ENCODE peak calls at places on chromosomes 13 and 19, in six cellular contexts. U, H, B, Z, M and X are unnamed samples.

GRCh38 chr13:40082644-40083043 is 427.2 kb downstream of the COG6 start:
- DNase-seq in U (no peak), H (no peak), B (no peak), Z (no peak), M (no peak), X (no peak)

GRCh38 chr19:16193466-16193865 is 4.2 kb upstream of the AP1M1 start:
- DNase-seq in U (no peak), H (no peak), B (no peak), Z (no peak), M (no peak), X (no peak)

GRCh38 chr13:110797230-110797877 is 83.9 kb downstream of the ING1 start:
- DNase-seq in U (no peak), H (no peak), B (no peak), Z (no peak), M (no peak), X (no peak)

GRCh38 chr19:48368942-48369341 is 4.8 kb downstream of the SYNGR4 start:
- DNase-seq in U (no peak), H (no peak), B (no peak), Z (no peak), M (no peak), X (no peak)

GRCh38 chr19:38233740-38234251 is 9.8 kb upstream of the DPF1 start:
- DNase-seq in U (peak), H (no peak), B (peak), Z (peak), M (peak), X (peak)

GRCh38 chr13:98273824-98274786 is 97.0 kb upstream of the RNF113B start:
- DNase-seq in U (no peak), H (no peak), B (no peak), Z (no peak), M (no peak), X (no peak)

GRCh38 chr19:55340784-55341147 is 1.1 kb downstream of the KMT5C start:
- DNase-seq in U (peak), H (no peak), B (peak), Z (no peak), M (no peak), X (no peak)

GRCh38 chr13:99312493-99312883 is 5.3 kb upstream of the GPR183 start:
- DNase-seq in U (peak), H (no peak), B (peak), Z (no peak), M (no peak), X (no peak)

GRCh38 chr19:45069056-45069455 is 7.2 kb downstream of the ZNF296 start:
- DNase-seq in U (no peak), H (peak), B (peak), Z (no peak), M (no peak), X (peak)

GRCh38 chr13:113060557-113061270 is 44.9 kb upstream of the F7 start:
- DNase-seq in U (no peak), H (no peak), B (no peak), Z (no peak), M (no peak), X (no peak)

GRCh38 chr13:31221057-31221456 is 21.3 kb downstream of the B3GLCT start:
- DNase-seq in U (no peak), H (no peak), B (no peak), Z (no peak), M (no peak), X (no peak)

GRCh38 chr19:15107056-15108010 is at the start of gene SYDE1:
- DNase-seq in U (no peak), H (no peak), B (peak), Z (no peak), M (no peak), X (peak)

GRCh38 chr13:26618726-26619125 is 61.2 kb downstream of the WASF3 start:
- DNase-seq in U (no peak), H (no peak), B (no peak), Z (no peak), M (no peak), X (no peak)

GRCh38 chr19:7541481-7541824 is 5.9 kb downstream of the PNPLA6 start:
- DNase-seq in U (no peak), H (no peak), B (no peak), Z (no peak), M (no peak), X (no peak)

GRCh38 chr13:83003185-83003584 is 879.1 kb downstream of the SLITRK1 start:
- DNase-seq in U (no peak), H (no peak), B (no peak), Z (no peak), M (no peak), X (no peak)

GRCh38 chr13:98978280-98978679 is 416 bp upstream of the DOCK9 start:
- DNase-seq in U (no peak), H (peak), B (peak), Z (no peak), M (no peak), X (no peak)

GRCh38 chr13:110499621-110500281 is 61.8 kb downstream of the RAB20 start:
- DNase-seq in U (no peak), H (no peak), B (peak), Z (no peak), M (no peak), X (no peak)

GRCh38 chr19:36136975-36137686 is 2.7 kb upstream of the CAPNS1 start:
- DNase-seq in U (no peak), H (peak), B (peak), Z (no peak), M (no peak), X (no peak)

GRCh38 chr19:3982701-3983541 is 2.3 kb downstream of the EEF2 start:
- DNase-seq in U (no peak), H (no peak), B (peak), Z (peak), M (no peak), X (no peak)

GRCh38 chr19:39407644-39408391 is 1.2 kb downstream of the ZFP36 start:
- DNase-seq in U (no peak), H (no peak), B (peak), Z (peak), M (peak), X (no peak)

GRCh38 chr19:55437410-55437809 is 5.7 kb downstream of the SHISA7 start:
- DNase-seq in U (no peak), H (no peak), B (peak), Z (no peak), M (no peak), X (no peak)

GRCh38 chr13:45446181-45446580 is 18.6 kb upstream of the COG3 start:
- DNase-seq in U (no peak), H (no peak), B (peak), Z (no peak), M (no peak), X (no peak)

GRCh38 chr19:19858751-19859150 is 6.9 kb upstream of the ZNF253 start:
- DNase-seq in U (no peak), H (no peak), B (no peak), Z (no peak), M (peak), X (no peak)

GRCh38 chr13:33153421-33154381 is 131.9 kb downstream of the STARD13 start:
- DNase-seq in U (no peak), H (no peak), B (peak), Z (no peak), M (no peak), X (no peak)

GRCh38 chr19:1568320-1569019 is at the start of gene MEX3D:
- DNase-seq in U (peak), H (peak), B (peak), Z (peak), M (peak), X (peak)

GRCh38 chr13:99908129-99908805 is 63.3 kb downstream of the ZIC5 start:
- DNase-seq in U (no peak), H (no peak), B (peak), Z (no peak), M (no peak), X (no peak)

GRCh38 chr19:28980236-28980868 is 232.6 kb downstream of the UQCRFS1 start:
- DNase-seq in U (no peak), H (no peak), B (peak), Z (no peak), M (no peak), X (no peak)

GRCh38 chr13:88014527-88014926 is 343.4 kb downstream of the SLITRK5 start:
- DNase-seq in U (no peak), H (no peak), B (no peak), Z (no peak), M (no peak), X (no peak)

GRCh38 chr19:409515-410242 is 732 bp upstream of the C2CD4C start:
- DNase-seq in U (no peak), H (no peak), B (peak), Z (no peak), M (no peak), X (no peak)

GRCh38 chr19:35318679-35319448 is 10.1 kb upstream of the CD22 start:
- DNase-seq in U (peak), H (no peak), B (peak), Z (no peak), M (peak), X (no peak)

GRCh38 chr13:74841123-74841522 is 640.8 kb downstream of the TBC1D4 start:
- DNase-seq in U (no peak), H (no peak), B (no peak), Z (no peak), M (no peak), X (no peak)

GRCh38 chr13:111282997-111283396 is 37.4 kb upstream of the TEX29 start:
- DNase-seq in U (no peak), H (no peak), B (no peak), Z (no peak), M (no peak), X (no peak)

GRCh38 chr13:61779456-61779855 is 363.8 kb upstream of the PCDH20 start:
- DNase-seq in U (no peak), H (no peak), B (no peak), Z (no peak), M (no peak), X (no peak)

GRCh38 chr13:107121793-107122192 is 553.9 kb upstream of the ARGLU1 start:
- DNase-seq in U (no peak), H (no peak), B (no peak), Z (no peak), M (no peak), X (no peak)

GRCh38 chr19:33505168-33505567 is 16.4 kb downstream of the PEPD start:
- DNase-seq in U (no peak), H (no peak), B (no peak), Z (no peak), M (no peak), X (no peak)

GRCh38 chr19:46205183-46205984 is 24.2 kb upstream of the IGFL1 start:
- DNase-seq in U (no peak), H (no peak), B (no peak), Z (no peak), M (no peak), X (no peak)